ENCODE peak calls at places on chromosomes 1 and 21, in five cellular contexts. U, G, Z, L and A are unnamed samples.

GRCh38 chr1:108841703-108842102 is 15.2 kb downstream of the AKNAD1 start:
- DNase-seq in L (no peak), G (no peak), Z (no peak), U (no peak), A (no peak)

GRCh38 chr1:3464649-3465025 is 10.2 kb downstream of the ARHGEF16 start:
- DNase-seq in Z (no peak), L (no peak), G (no peak), U (no peak), A (no peak)

GRCh38 chr1:202578001-202578500 is 132.2 kb downstream of the SYT2 start:
- DNase-seq in L (no peak), U (no peak), Z (peak), G (no peak), A (no peak)

GRCh38 chr1:56394298-56394697 is 185.1 kb downstream of the PLPP3 start:
- DNase-seq in Z (peak), G (no peak), U (no peak), L (no peak), A (no peak)

GRCh38 chr1:212457740-212458338 is 25.1 kb downstream of the NENF start:
- DNase-seq in G (peak), L (peak), U (peak), Z (peak), A (no peak)

GRCh38 chr1:155976913-155977606 is 1.3 kb downstream of the ARHGEF2 start:
- DNase-seq in U (no peak), Z (no peak), L (no peak), G (no peak), A (no peak)

GRCh38 chr1:70528591-70529333 is 117.7 kb downstream of the CTH start:
- DNase-seq in L (peak), G (peak), Z (peak), U (peak), A (no peak)

GRCh38 chr21:18832950-18833349 is 429.4 kb upstream of the TMPRSS15 start:
- DNase-seq in G (peak), L (no peak), Z (peak), U (no peak), A (no peak)

GRCh38 chr1:7366955-7367665 is 404.0 kb upstream of the VAMP3 start:
- DNase-seq in Z (no peak), L (no peak), G (no peak), U (no peak), A (no peak)

GRCh38 chr1:206734499-206735142 is 36.0 kb upstream of the IL19 start:
- DNase-seq in L (peak), Z (no peak), G (peak), U (peak), A (no peak)

GRCh38 chr1:93082313-93082712 is 3.2 kb downstream of the MTF2 start:
- DNase-seq in L (no peak), Z (no peak), U (no peak), G (no peak), A (no peak)

GRCh38 chr1:93083979-93084378 is 4.9 kb downstream of the MTF2 start:
- DNase-seq in Z (no peak), L (no peak), G (no peak), U (no peak), A (no peak)

GRCh38 chr1:93080424-93080823 is 1.3 kb downstream of the MTF2 start:
- DNase-seq in L (no peak), G (peak), Z (peak), U (peak), A (no peak)

GRCh38 chr1:93079685-93080141 is 630 bp downstream of the MTF2 start:
- DNase-seq in G (peak), L (no peak), Z (peak), U (peak), A (no peak)

DNA sequence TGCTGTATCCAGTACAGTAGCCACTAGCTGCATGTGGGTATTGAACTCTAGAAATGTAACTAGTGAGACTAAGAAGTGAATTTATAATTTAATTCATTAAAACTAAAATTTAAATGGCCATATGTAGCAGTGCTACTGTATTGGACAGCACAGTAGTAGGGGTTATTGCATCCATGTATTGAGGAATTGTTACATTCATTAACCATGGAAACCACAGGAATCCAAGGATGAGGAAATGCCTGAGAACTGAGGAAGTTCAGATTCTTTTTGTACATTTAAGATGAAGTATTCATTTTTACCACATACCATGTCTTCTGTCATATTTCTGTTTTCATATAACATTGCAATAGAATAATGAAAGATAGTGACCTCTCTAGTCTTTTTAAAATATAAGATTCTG is 2.6 kb downstream of the MTF2 start:
- DNase-seq in U (peak), Z (peak), G (no peak), L (no peak), A (no peak)
- H3K27ac ChIP-seq in U (peak), Z (peak), G (no peak), L (no peak), A (no peak)

GRCh38 chr21:14548751-14549150 is 2.6 kb upstream of the SAMSN1 start:
- DNase-seq in U (no peak), G (no peak), L (no peak), Z (no peak), A (no peak)
- H3K27ac ChIP-seq in U (no peak), G (no peak), L (no peak), Z (no peak), A (no peak)

DNA sequence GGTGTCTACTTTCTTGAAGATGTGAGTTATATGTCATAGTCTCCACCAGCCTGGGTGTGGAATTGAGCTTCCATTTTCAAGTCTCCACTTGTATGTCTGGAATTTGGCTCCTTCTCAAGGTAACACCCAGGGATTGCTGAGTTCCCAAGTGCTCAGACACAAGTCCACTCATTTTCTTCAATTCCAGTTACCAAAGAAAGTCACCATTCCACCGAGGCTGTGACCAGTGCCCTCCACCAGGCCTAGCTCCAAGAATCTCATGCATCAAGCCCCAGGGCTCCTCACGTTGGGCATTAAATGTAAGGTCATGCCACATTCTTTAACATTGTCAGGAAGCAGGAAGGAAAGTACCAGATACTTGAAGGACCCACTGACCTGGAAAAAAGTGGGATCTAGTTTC is 2.4 kb upstream of the RAB4A start:
- DNase-seq in G (no peak), U (peak), Z (peak), L (no peak), A (no peak)
- H3K27ac ChIP-seq in G (no peak), U (no peak), Z (no peak), L (no peak), A (no peak)

GRCh38 chr21:41746744-41747006 is 20.2 kb downstream of the RIPK4 start:
- DNase-seq in L (no peak), Z (no peak), G (no peak), U (no peak), A (no peak)
- H3K27ac ChIP-seq in L (no peak), Z (no peak), G (no peak), U (no peak), A (no peak)